ENCODE peak calls at places on chromosomes 2 and 18, in seven cellular contexts. K is esophagus squamous epithelium, A is aorta, H is BE2C, X is Peyer's patch, T is IMR-90, Y is GM23248. I is an unnamed sample.

GRCh38 chr2:131039101-131039440 is 54.2 kb downstream of the FAM168B start:
- DNase-seq in K (no peak), A (no peak), H (no peak), X (no peak), T (no peak), Y (no peak), I (no peak)

GRCh38 chr2:172931923-172932520 is 143.6 kb upstream of the MAP3K20 start:
- DNase-seq in K (no peak), A (peak; percentile 81), H (peak; percentile 60), X (peak; percentile 82), T (peak; percentile 78), Y (peak; percentile 73), I (peak; percentile 75)

GRCh38 chr2:224690868-224691267 is 25.3 kb downstream of the CCDC195 start:
- DNase-seq in K (no peak), A (no peak), H (no peak), X (no peak), T (no peak), Y (no peak), I (no peak)

GRCh38 chr2:151975460-151976414 is 123.1 kb downstream of the CACNB4 start:
- DNase-seq in K (no peak), A (no peak), H (no peak), X (no peak), T (no peak), Y (no peak), I (no peak)

GRCh38 chr2:101616411-101616810 is 81.1 kb upstream of the MAP4K4 start:
- DNase-seq in K (no peak), A (no peak), H (no peak), X (no peak), T (peak; percentile 34), Y (no peak), I (peak; percentile 94)

GRCh38 chr2:71530246-71530986 is 77.1 kb downstream of the DYSF start:
- DNase-seq in K (no peak), A (peak; percentile 33), H (no peak), X (peak; percentile 45), T (peak; percentile 28), Y (peak; percentile 70), I (peak; percentile 84)

GRCh38 chr2:172083725-172084483 is 1.4 kb upstream of the DLX1 start:
- DNase-seq in K (no peak), A (no peak), H (no peak), X (no peak), T (no peak), Y (peak; percentile 65), I (no peak)

GRCh38 chr2:37026050-37026449 is 58.1 kb downstream of the HEATR5B start:
- DNase-seq in K (no peak), A (no peak), H (no peak), X (no peak), T (no peak), Y (peak; percentile 11), I (peak; percentile 16)

GRCh38 chr2:96092580-96092877 is 23.8 kb downstream of the ADRA2B start:
- DNase-seq in K (no peak), A (no peak), H (no peak), X (no peak), T (no peak), Y (no peak), I (no peak)

GRCh38 chr18:31683106-31683505 is 1.3 kb downstream of the B4GALT6 start:
- DNase-seq in K (no peak), A (no peak), H (no peak), X (no peak), T (no peak), Y (no peak), I (no peak)

GRCh38 chr18:31686572-31686971 is 2.2 kb upstream of the B4GALT6 start:
- DNase-seq in K (no peak), A (no peak), H (no peak), X (no peak), T (no peak), Y (no peak), I (no peak)

GRCh38 chr18:31684279-31685096 is at the start of gene B4GALT6:
- DNase-seq in K (no peak), A (peak; percentile 46), H (peak; percentile 50), X (peak; percentile 52), T (no peak), Y (peak; percentile 41), I (peak; percentile 5)

GRCh38 chr18:31685097-31686082 is 1.0 kb upstream of the B4GALT6 start:
- DNase-seq in K (no peak), A (peak; percentile 64), H (peak; percentile 76), X (peak; percentile 77), T (peak; percentile 54), Y (peak; percentile 85), I (peak; percentile 30)

GRCh38 chr18:31683968-31684278 is 458 bp downstream of the B4GALT6 start:
- DNase-seq in K (no peak), A (no peak), H (no peak), X (no peak), T (no peak), Y (no peak), I (no peak)
- H3K4me3 ChIP-seq in K (peak overlapping the region; percentile 72), A (no peak overlapping the region), H (peak overlapping the region; percentile 65), X (peak overlapping the region; percentile 77), T (peak overlapping the region; percentile 21), Y (peak overlapping the region; percentile 76), I (peak overlapping the region; percentile 48)

GRCh38 chr18:69400976-69401474 is 337 bp downstream of the DOK6 start:
- DNase-seq in K (no peak), A (peak; percentile 49), H (peak; percentile 43), X (no peak), T (peak; percentile 16), Y (peak; percentile 63), I (peak; percentile 3)

GRCh38 chr18:69399253-69399652 is 1.4 kb upstream of the DOK6 start:
- DNase-seq in K (no peak), A (no peak), H (no peak), X (no peak), T (no peak), Y (no peak), I (no peak)

GRCh38 chr18:69402219-69402989 is 1.7 kb downstream of the DOK6 start:
- DNase-seq in K (no peak), A (no peak), H (no peak), X (no peak), T (no peak), Y (peak; percentile 4), I (no peak)

GRCh38 chr18:69400253-69400975 is at the start of gene DOK6:
- DNase-seq in K (no peak), A (peak; percentile 61), H (peak; percentile 81), X (no peak), T (peak; percentile 69), Y (peak; percentile 79), I (peak; percentile 71)

GRCh38 chr18:69401475-69402218 is 959 bp downstream of the DOK6 start:
- DNase-seq in K (no peak), A (no peak), H (no peak), X (no peak), T (peak; percentile 8), Y (peak; percentile 58), I (no peak)
- H3K4me3 ChIP-seq in K (peak overlapping the region; percentile 46), A (peak overlapping the region; percentile 91), H (peak overlapping the region; percentile 65), X (peak overlapping the region; percentile 44), T (peak overlapping the region; percentile 42), Y (peak overlapping the region; percentile 82), I (peak overlapping the region; percentile 46)

DNA sequence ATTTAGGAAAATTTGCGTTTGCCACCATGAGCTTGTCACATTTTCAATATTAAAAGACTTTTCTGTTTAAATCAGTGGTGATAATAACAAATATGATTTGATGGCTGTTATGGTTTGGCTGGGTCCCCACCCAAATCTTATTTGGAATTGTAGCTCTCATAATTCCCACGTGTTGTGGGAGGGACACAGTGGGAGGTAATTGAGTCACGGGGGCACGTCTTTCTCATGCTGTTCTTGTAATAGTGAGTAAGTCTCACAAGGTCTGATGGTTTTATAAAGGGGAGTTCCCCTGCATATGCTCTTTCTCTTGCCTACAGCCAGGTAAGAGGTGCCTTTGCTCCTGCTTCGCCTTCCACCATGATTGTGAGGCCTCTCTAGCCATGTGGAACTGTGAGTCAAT is 83.4 kb upstream of the RGPD4 start:
- DNase-seq in K (no peak), A (no peak), H (no peak), X (no peak), T (no peak), Y (no peak), I (no peak)
- H3K4me3 ChIP-seq in K (no peak overlapping the region), A (no peak overlapping the region), H (no peak overlapping the region), X (no peak overlapping the region), T (no peak overlapping the region), Y (no peak overlapping the region), I (no peak overlapping the region)

GRCh38 chr18:59593291-59593717 is 103.9 kb downstream of the CCBE1 start:
- DNase-seq in K (no peak), A (no peak), H (no peak), X (no peak), T (peak; percentile 40), Y (peak; percentile 65), I (no peak)

GRCh38 chr18:59592624-59593023 is 104.6 kb downstream of the CCBE1 start:
- DNase-seq in K (no peak), A (no peak), H (no peak), X (no peak), T (no peak), Y (no peak), I (no peak)

GRCh38 chr18:59597049-59597448 is 100.2 kb downstream of the CCBE1 start:
- DNase-seq in K (no peak), A (no peak), H (no peak), X (no peak), T (no peak), Y (no peak), I (no peak)
- H3K4me3 ChIP-seq in K (no peak overlapping the region), A (no peak overlapping the region), H (no peak overlapping the region), X (no peak overlapping the region), T (no peak overlapping the region), Y (no peak overlapping the region), I (no peak overlapping the region)

I was measured in SJCRH30.